ENCODE peak calls at places on chromosome 22, in nine cellular contexts. W is transverse colon; J is uterus; Y is tibial artery; C is CD8-positive, alpha-beta memory T cell; D is OCI-LY7; X is endothelial cell of umbilical vein; M is neuronal stem cell; I is sigmoid colon. O is an unnamed sample. For H3K36me3, the result is how much of the 10 kb centered on the place peaks cover.

GRCh38 chr22:37893583-37893983 is 12.5 kb upstream of the MICALL1 start:
- DNase-seq in W (no peak), Y (no peak), M (no peak), J (no peak), I (no peak), C (no peak), X (no peak), D (no peak), O (no peak)

GRCh38 chr22:20267441-20268288 is 453 bp downstream of the RTN4R start:
- DNase-seq in X (no peak), W (peak), I (no peak), Y (no peak), M (no peak), J (no peak), D (no peak), C (no peak), O (no peak)

GRCh38 chr22:44243761-44244160 is 63.0 kb downstream of the PARVG start:
- DNase-seq in Y (no peak), I (no peak), D (no peak), X (no peak), J (no peak), C (no peak), M (no peak), W (no peak), O (no peak)

GRCh38 chr22:20864186-20864908 is 5.5 kb downstream of the SNAP29 start:
- DNase-seq in W (no peak), C (no peak), J (no peak), Y (no peak), D (no peak), X (no peak), M (no peak), I (no peak), O (peak)

GRCh38 chr22:50314455-50315288 is 7.2 kb upstream of the PLXNB2 start:
- DNase-seq in M (no peak), D (peak), I (no peak), W (peak), J (no peak), Y (peak), C (peak), X (no peak), O (peak)

GRCh38 chr22:25067851-25068421 is 115.4 kb downstream of the KIAA1671 start:
- DNase-seq in C (peak), X (no peak), J (no peak), M (no peak), D (no peak), W (peak), I (no peak), Y (peak), O (peak)

GRCh38 chr22:25070870-25071465 is 118.5 kb downstream of the KIAA1671 start:
- DNase-seq in J (no peak), Y (no peak), I (no peak), X (no peak), W (no peak), M (no peak), D (no peak), C (no peak), O (no peak)

GRCh38 chr22:50236731-50237409 is 8.0 kb downstream of the TUBGCP6 start:
- DNase-seq in C (no peak), M (no peak), I (no peak), J (no peak), W (no peak), X (no peak), Y (no peak), D (peak), O (no peak)

GRCh38 chr22:42932857-42933782 is 76.0 kb upstream of the ARFGAP3 start:
- DNase-seq in D (peak), X (no peak), I (no peak), J (no peak), C (no peak), M (no peak), W (no peak), Y (no peak), O (peak)

GRCh38 chr22:20563464-20563906 is 56.1 kb downstream of the MED15 start:
- DNase-seq in W (no peak), D (no peak), J (no peak), M (no peak), Y (no peak), C (no peak), I (peak), X (no peak), O (no peak)

GRCh38 chr22:19105867-19106802 is 16.1 kb downstream of the DGCR2 start:
- DNase-seq in C (peak), J (no peak), I (peak), D (peak), X (no peak), M (no peak), Y (peak), W (no peak), O (no peak)

GRCh38 chr22:17491090-17491489 is 72.2 kb upstream of the SLC25A18 start:
- DNase-seq in X (no peak), W (no peak), D (no peak), J (no peak), C (no peak), Y (no peak), I (no peak), M (no peak), O (no peak)

GRCh38 chr22:19995611-19996339 is 20.8 kb downstream of the ARVCF start:
- DNase-seq in W (no peak), X (peak), C (no peak), M (no peak), D (no peak), I (no peak), Y (peak), J (no peak), O (peak)

GRCh38 chr22:46619830-46620501 is at the start of gene GRAMD4:
- DNase-seq in M (no peak), D (no peak), J (no peak), I (peak), W (no peak), X (no peak), C (no peak), Y (no peak), O (no peak)

GRCh38 chr22:25827415-25827814 is 85.4 kb downstream of the MYO18B start:
- DNase-seq in C (no peak), Y (no peak), I (no peak), X (no peak), D (no peak), M (peak), J (no peak), W (no peak), O (no peak)

GRCh38 chr22:10778296-10778814 is 4749.6 kb upstream of the OR11H1 start:
- DNase-seq in I (no peak), X (no peak), Y (no peak), D (no peak), J (no peak), W (no peak), C (no peak), M (no peak), O (no peak)

GRCh38 chr22:20887375-20887774 is 28.6 kb downstream of the SNAP29 start:
- DNase-seq in W (no peak), J (no peak), Y (no peak), X (no peak), C (no peak), D (no peak), M (no peak), I (no peak), O (no peak)

GRCh38 chr22:47354668-47355387 is 592.4 kb downstream of the TBC1D22A start:
- DNase-seq in C (no peak), W (no peak), I (no peak), J (no peak), D (no peak), M (no peak), X (no peak), Y (no peak), O (no peak)

GRCh38 chr22:50576070-50576469 is 2.2 kb downstream of the CPT1B start:
- DNase-seq in I (no peak), W (no peak), C (no peak), X (peak), Y (peak), M (no peak), D (no peak), J (no peak), O (peak)

GRCh38 chr22:50247748-50248147 is 2.9 kb upstream of the TUBGCP6 start:
- DNase-seq in W (peak), Y (no peak), I (no peak), X (peak), J (no peak), D (peak), M (no peak), C (peak), O (no peak)

GRCh38 chr22:37999236-37999635 is 14.9 kb upstream of the SOX10 start:
- DNase-seq in J (no peak), C (no peak), D (no peak), X (no peak), I (no peak), W (no peak), M (no peak), Y (no peak), O (no peak)

GRCh38 chr22:23282516-23282915 is 102.2 kb downstream of the BCR start:
- DNase-seq in M (no peak), W (no peak), Y (no peak), I (no peak), C (no peak), X (no peak), J (no peak), D (no peak), O (no peak)
- H3K36me3 ChIP-seq in M (under half), W (under half), Y (half or more), I (under half), C (half or more), X (half or more), J (under half), D (under half), O (under half)

GRCh38 chr22:36369922-36370781 is 17.6 kb downstream of the MYH9 start:
- DNase-seq in I (peak), C (no peak), Y (peak), M (no peak), W (peak), J (peak), D (peak), X (peak), O (no peak)

GRCh38 chr22:36373258-36373579 is 14.5 kb downstream of the MYH9 start:
- DNase-seq in J (no peak), X (no peak), M (no peak), I (no peak), Y (peak), W (no peak), D (no peak), C (no peak), O (peak)

GRCh38 chr22:36374603-36375024 is 13.2 kb downstream of the MYH9 start:
- DNase-seq in I (no peak), C (peak), J (peak), D (no peak), W (peak), Y (peak), M (no peak), X (peak), O (peak)

GRCh38 chr22:36369004-36369921 is 18.5 kb downstream of the MYH9 start:
- DNase-seq in W (no peak), M (no peak), X (peak), J (no peak), C (no peak), I (no peak), D (no peak), Y (no peak), O (no peak)

GRCh38 chr22:36371920-36372319 is 15.8 kb downstream of the MYH9 start:
- DNase-seq in C (no peak), W (no peak), D (no peak), Y (no peak), I (no peak), M (no peak), X (peak), J (no peak), O (no peak)
- H3K27ac ChIP-seq in C (no peak), W (peak), D (no peak), Y (peak), I (peak), M (no peak), X (peak), J (peak), O (no peak)

GRCh38 chr22:41263704-41264103 is 22.3 kb downstream of the RANGAP1 start:
- DNase-seq in I (no peak), C (no peak), J (no peak), M (no peak), X (no peak), W (no peak), Y (no peak), D (no peak), O (no peak)
- H3K36me3 ChIP-seq in I (half or more), C (half or more), J (under half), M (half or more), X (half or more), W (under half), Y (half or more), D (half or more), O (under half)

GRCh38 chr22:28976588-28976987 is 85.0 kb downstream of the C22orf31 start:
- DNase-seq in C (no peak), Y (no peak), I (no peak), W (no peak), M (no peak), J (no peak), X (peak), D (no peak), O (no peak)
- H3K27ac ChIP-seq in C (no peak), Y (no peak), I (no peak), W (no peak), M (no peak), J (peak), X (peak), D (no peak), O (no peak)

GRCh38 chr22:23288301-23289129 is 108.2 kb downstream of the BCR start:
- DNase-seq in D (no peak), W (no peak), M (no peak), X (no peak), I (no peak), Y (no peak), J (no peak), C (no peak), O (no peak)
- H3K36me3 ChIP-seq in D (under half), W (under half), M (under half), X (half or more), I (under half), Y (half or more), J (under half), C (half or more), O (under half)

GRCh38 chr22:45450931-45451651 is 37.6 kb downstream of the RIBC2 start:
- DNase-seq in M (no peak), X (no peak), W (no peak), D (no peak), C (no peak), I (peak), Y (no peak), J (peak), O (no peak)
- H3K27ac ChIP-seq in M (no peak), X (no peak), W (peak), D (no peak), C (no peak), I (peak), Y (peak), J (peak), O (no peak)

GRCh38 chr22:40308999-40309578 is 37.2 kb upstream of the ADSL start:
- DNase-seq in D (no peak), W (no peak), X (no peak), J (no peak), Y (no peak), I (no peak), M (no peak), C (no peak), O (no peak)
- H3K36me3 ChIP-seq in D (half or more), W (under half), X (under half), J (under half), Y (half or more), I (under half), M (under half), C (under half), O (under half)

GRCh38 chr22:31585161-31585859 is 76.7 kb downstream of the PISD start:
- DNase-seq in J (no peak), Y (no peak), D (no peak), C (no peak), W (no peak), X (no peak), I (no peak), M (no peak), O (no peak)
- H3K27ac ChIP-seq in J (no peak), Y (no peak), D (no peak), C (no peak), W (no peak), X (no peak), I (no peak), M (no peak), O (no peak)